ENCODE peak calls at places on chromosomes 7 and 10, in eight cellular contexts. One of them, this sample, is unnamed.

GRCh38 chr7:150737265-150738055 is at the start of gene GIMAP5:
- DNase-seq in ovary: no peak
- DNase-seq in heart right ventricle: no peak
- DNase-seq in AG09319: no peak
- DNase-seq in stomach: no peak
- DNase-seq in GM13977: no peak
- DNase-seq in dorsolateral prefrontal cortex: no peak
- DNase-seq in nephron progenitor cell: no peak
- DNase-seq in this sample: no peak

GRCh38 chr7:24896031-24896433 is 83.9 kb downstream of the OSBPL3 start:
- DNase-seq in heart right ventricle: no peak
- DNase-seq in AG09319: no peak
- DNase-seq in GM13977: peak
- DNase-seq in dorsolateral prefrontal cortex: no peak
- DNase-seq in ovary: no peak
- DNase-seq in stomach: no peak
- DNase-seq in nephron progenitor cell: no peak
- DNase-seq in this sample: no peak

GRCh38 chr7:40499718-40500117 is 364.9 kb downstream of the SUGCT start:
- DNase-seq in stomach: no peak
- DNase-seq in GM13977: no peak
- DNase-seq in nephron progenitor cell: no peak
- DNase-seq in heart right ventricle: no peak
- DNase-seq in dorsolateral prefrontal cortex: no peak
- DNase-seq in AG09319: no peak
- DNase-seq in ovary: no peak
- DNase-seq in this sample: no peak

GRCh38 chr10:88523739-88524400 is 59.2 kb downstream of the RNLS start:
- DNase-seq in ovary: no peak
- DNase-seq in stomach: no peak
- DNase-seq in AG09319: no peak
- DNase-seq in heart right ventricle: no peak
- DNase-seq in nephron progenitor cell: no peak
- DNase-seq in dorsolateral prefrontal cortex: no peak
- DNase-seq in GM13977: no peak
- DNase-seq in this sample: no peak

GRCh38 chr10:31071232-31071999 is 39.8 kb upstream of the ZNF438 start:
- DNase-seq in nephron progenitor cell: no peak
- DNase-seq in GM13977: no peak
- DNase-seq in dorsolateral prefrontal cortex: no peak
- DNase-seq in AG09319: no peak
- DNase-seq in ovary: no peak
- DNase-seq in stomach: no peak
- DNase-seq in heart right ventricle: no peak
- DNase-seq in this sample: no peak

GRCh38 chr7:1539346-1540321 is 9.1 kb downstream of the MAFK start:
- DNase-seq in GM13977: no peak
- DNase-seq in dorsolateral prefrontal cortex: no peak
- DNase-seq in heart right ventricle: peak
- DNase-seq in stomach: no peak
- DNase-seq in nephron progenitor cell: no peak
- DNase-seq in ovary: no peak
- DNase-seq in AG09319: no peak
- DNase-seq in this sample: no peak

GRCh38 chr10:74047871-74048270 is 50.0 kb downstream of the VCL start:
- DNase-seq in AG09319: peak
- DNase-seq in stomach: no peak
- DNase-seq in heart right ventricle: no peak
- DNase-seq in GM13977: no peak
- DNase-seq in nephron progenitor cell: no peak
- DNase-seq in ovary: no peak
- DNase-seq in dorsolateral prefrontal cortex: no peak
- DNase-seq in this sample: no peak

GRCh38 chr7:20112646-20113045 is 104.5 kb downstream of the MACC1 start:
- DNase-seq in stomach: no peak
- DNase-seq in heart right ventricle: no peak
- DNase-seq in GM13977: no peak
- DNase-seq in AG09319: no peak
- DNase-seq in nephron progenitor cell: no peak
- DNase-seq in dorsolateral prefrontal cortex: no peak
- DNase-seq in ovary: no peak
- DNase-seq in this sample: no peak

GRCh38 chr7:126809188-126809587 is 443.6 kb downstream of the GRM8 start:
- DNase-seq in AG09319: no peak
- DNase-seq in heart right ventricle: no peak
- DNase-seq in nephron progenitor cell: no peak
- DNase-seq in stomach: no peak
- DNase-seq in GM13977: no peak
- DNase-seq in dorsolateral prefrontal cortex: no peak
- DNase-seq in ovary: no peak
- DNase-seq in this sample: no peak

GRCh38 chr10:62819521-62819920 is 3.4 kb upstream of the EGR2 start:
- DNase-seq in nephron progenitor cell: no peak
- DNase-seq in stomach: no peak
- DNase-seq in dorsolateral prefrontal cortex: no peak
- DNase-seq in ovary: peak
- DNase-seq in GM13977: no peak
- DNase-seq in heart right ventricle: no peak
- DNase-seq in AG09319: no peak
- DNase-seq in this sample: no peak

GRCh38 chr10:29590598-29591415 is 44.0 kb downstream of the SVIL start:
- DNase-seq in ovary: no peak
- DNase-seq in dorsolateral prefrontal cortex: no peak
- DNase-seq in nephron progenitor cell: no peak
- DNase-seq in heart right ventricle: no peak
- DNase-seq in GM13977: peak
- DNase-seq in stomach: no peak
- DNase-seq in AG09319: peak
- DNase-seq in this sample: no peak

GRCh38 chr7:148501707-148502139 is 88.8 kb upstream of the C7orf33 start:
- DNase-seq in stomach: peak
- DNase-seq in heart right ventricle: no peak
- DNase-seq in ovary: no peak
- DNase-seq in GM13977: no peak
- DNase-seq in nephron progenitor cell: peak
- DNase-seq in AG09319: no peak
- DNase-seq in dorsolateral prefrontal cortex: no peak
- DNase-seq in this sample: no peak

GRCh38 chr10:22251751-22252285 is 34.0 kb upstream of the EBLN1 start:
- DNase-seq in nephron progenitor cell: peak
- DNase-seq in ovary: peak
- DNase-seq in stomach: peak
- DNase-seq in heart right ventricle: peak
- DNase-seq in dorsolateral prefrontal cortex: peak
- DNase-seq in AG09319: no peak
- DNase-seq in GM13977: peak
- DNase-seq in this sample: no peak

GRCh38 chr10:22010973-22011408 is 7.5 kb upstream of the DNAJC1 start:
- DNase-seq in dorsolateral prefrontal cortex: no peak
- DNase-seq in nephron progenitor cell: no peak
- DNase-seq in ovary: no peak
- DNase-seq in heart right ventricle: no peak
- DNase-seq in GM13977: no peak
- DNase-seq in stomach: no peak
- DNase-seq in AG09319: no peak
- DNase-seq in this sample: no peak

GRCh38 chr7:150631866-150632864 is at the start of gene GIMAP6:
- DNase-seq in dorsolateral prefrontal cortex: no peak
- DNase-seq in heart right ventricle: peak
- DNase-seq in nephron progenitor cell: no peak
- DNase-seq in stomach: no peak
- DNase-seq in ovary: no peak
- DNase-seq in GM13977: peak
- DNase-seq in AG09319: no peak
- DNase-seq in this sample: no peak

DNA sequence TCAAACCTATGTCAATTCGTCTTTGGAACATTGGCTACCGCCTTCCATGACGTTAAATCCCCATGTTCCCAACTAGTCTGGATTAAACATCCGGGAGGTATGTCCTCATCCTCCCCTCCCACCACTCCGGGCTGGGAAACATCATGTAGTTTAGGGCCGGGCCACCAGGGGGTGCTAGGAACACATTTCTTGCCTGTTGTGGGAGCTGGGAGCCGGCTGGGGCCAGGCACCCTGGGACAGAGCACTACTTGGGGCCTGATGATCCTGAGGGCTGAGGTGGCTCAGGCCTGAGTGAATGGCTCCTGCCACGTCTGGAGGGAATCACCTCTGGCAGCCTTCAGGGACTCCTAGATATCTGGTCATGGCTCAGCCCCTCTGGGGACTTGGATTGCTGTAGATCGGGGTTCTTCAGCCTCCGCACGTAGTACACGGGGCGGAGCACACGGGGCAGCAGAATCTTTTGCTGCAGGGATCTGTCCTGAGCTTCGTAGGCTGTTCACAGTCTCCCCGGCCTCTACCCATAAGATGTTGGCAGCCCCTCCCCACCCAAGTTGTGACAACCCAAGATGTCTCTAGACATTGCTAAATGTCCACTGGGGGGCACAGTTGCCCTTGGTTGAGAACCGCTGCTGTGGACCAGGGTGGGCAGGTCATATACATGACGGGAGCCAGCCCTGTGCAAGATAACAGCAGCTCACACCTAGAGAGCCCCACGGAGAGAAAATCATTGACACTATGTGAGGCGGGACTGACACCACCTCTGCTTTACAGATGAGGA is 141.2 kb upstream of the ZNF716 start:
- DNase-seq in heart right ventricle: peak
- DNase-seq in nephron progenitor cell: no peak
- DNase-seq in dorsolateral prefrontal cortex: no peak
- DNase-seq in ovary: no peak
- DNase-seq in GM13977: no peak
- DNase-seq in stomach: no peak
- DNase-seq in AG09319: no peak
- DNase-seq in this sample: no peak
- TF ChIP-seq CTCF in heart right ventricle: peak
- TF ChIP-seq CTCF in nephron progenitor cell: no peak
- TF ChIP-seq CTCF in dorsolateral prefrontal cortex: peak
- TF ChIP-seq CTCF in ovary: no peak
- TF ChIP-seq CTCF in GM13977: peak
- TF ChIP-seq CTCF in stomach: no peak
- TF ChIP-seq CTCF in AG09319: no peak
- TF ChIP-seq CTCF in this sample: peak

DNA sequence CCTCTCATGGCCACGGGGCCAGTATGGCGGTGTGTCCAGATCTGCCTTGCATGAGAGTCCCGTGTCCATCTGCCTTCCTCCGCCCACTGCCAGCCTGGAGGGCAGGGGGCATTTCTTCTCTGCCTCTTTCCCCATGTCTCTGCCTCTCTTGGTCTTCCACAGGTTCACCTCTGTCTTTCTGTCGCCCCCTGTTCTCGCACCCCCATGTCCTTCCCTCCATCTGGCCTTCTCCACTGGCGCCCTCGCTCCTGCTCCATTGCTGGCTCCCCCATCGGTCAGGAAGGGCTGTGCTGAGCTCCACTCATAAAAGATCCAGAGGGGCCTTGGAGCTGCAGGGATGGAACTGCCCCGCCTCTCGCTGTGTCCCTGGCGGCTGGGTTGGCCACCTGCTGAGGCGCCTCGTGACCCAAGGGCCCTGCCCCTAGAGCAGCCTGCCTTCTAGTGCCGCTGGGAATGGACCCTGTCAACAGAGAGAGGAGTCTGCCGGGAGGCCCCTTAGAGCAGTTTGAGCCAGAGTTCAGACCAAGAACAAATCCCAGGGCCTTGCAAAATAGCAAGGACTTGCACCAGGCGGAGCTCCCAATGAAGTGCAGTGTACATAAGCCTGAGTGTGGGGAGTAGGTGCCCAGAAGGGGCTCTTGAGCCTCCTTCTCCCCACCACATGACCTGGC is 42.0 kb downstream of the GOLGA7B start:
- DNase-seq in heart right ventricle: no peak
- DNase-seq in stomach: no peak
- DNase-seq in AG09319: no peak
- DNase-seq in GM13977: no peak
- DNase-seq in dorsolateral prefrontal cortex: no peak
- DNase-seq in ovary: no peak
- DNase-seq in nephron progenitor cell: peak
- DNase-seq in this sample: no peak
- TF ChIP-seq CTCF in heart right ventricle: no peak
- TF ChIP-seq CTCF in stomach: no peak
- TF ChIP-seq CTCF in AG09319: no peak
- TF ChIP-seq CTCF in GM13977: no peak
- TF ChIP-seq CTCF in dorsolateral prefrontal cortex: no peak
- TF ChIP-seq CTCF in ovary: no peak
- TF ChIP-seq CTCF in nephron progenitor cell: no peak
- TF ChIP-seq CTCF in this sample: no peak

DNA sequence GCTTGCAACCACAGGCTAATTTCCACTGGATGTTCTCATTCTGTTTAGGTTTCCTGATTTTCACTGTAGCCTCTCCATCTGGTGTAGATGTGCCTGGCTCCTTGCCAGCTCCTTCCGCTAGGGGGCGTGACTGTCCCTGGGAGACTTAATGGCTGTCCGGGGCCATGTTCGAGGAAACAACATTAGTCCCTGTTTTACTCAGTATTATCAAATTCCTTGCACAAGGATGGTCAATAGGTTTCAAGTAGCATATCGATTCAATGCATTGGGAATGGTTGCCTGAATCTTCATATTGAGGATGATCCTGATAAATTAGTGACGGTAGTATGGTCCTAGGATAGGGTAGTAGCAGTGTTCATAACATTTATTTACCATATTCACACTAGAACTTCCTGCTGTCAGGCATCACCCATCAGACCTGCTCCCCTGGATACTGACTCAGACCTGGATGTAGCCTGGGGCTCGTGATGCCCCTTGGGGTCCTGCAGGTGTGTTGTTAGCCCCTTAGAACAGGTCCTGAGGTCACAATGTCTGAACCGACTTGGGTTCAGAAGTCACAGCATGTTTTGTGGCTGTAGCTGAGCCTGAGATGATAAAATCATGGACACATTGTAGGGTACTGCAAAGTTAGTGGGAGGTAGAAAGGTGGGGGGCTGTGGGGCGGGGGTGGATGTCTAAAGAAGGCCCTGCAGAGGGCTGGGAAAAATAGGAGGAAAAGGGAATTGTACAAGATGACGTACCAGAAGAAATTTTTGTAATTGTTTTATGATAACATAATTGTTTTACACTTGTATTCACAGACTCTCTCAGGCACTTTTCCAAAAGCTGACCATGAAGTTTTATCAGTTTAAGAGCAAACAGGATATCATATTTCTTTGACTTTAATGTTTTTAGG is 8.9 kb upstream of the EXOC6 start:
- DNase-seq in nephron progenitor cell: peak
- DNase-seq in GM13977: peak
- DNase-seq in AG09319: peak
- DNase-seq in ovary: peak
- DNase-seq in stomach: peak
- DNase-seq in dorsolateral prefrontal cortex: no peak
- DNase-seq in heart right ventricle: peak
- DNase-seq in this sample: no peak
- TF ChIP-seq CTCF in nephron progenitor cell: peak
- TF ChIP-seq CTCF in GM13977: peak
- TF ChIP-seq CTCF in AG09319: no peak
- TF ChIP-seq CTCF in ovary: no peak
- TF ChIP-seq CTCF in stomach: no peak
- TF ChIP-seq CTCF in dorsolateral prefrontal cortex: no peak
- TF ChIP-seq CTCF in heart right ventricle: peak
- TF ChIP-seq CTCF in this sample: peak

DNA sequence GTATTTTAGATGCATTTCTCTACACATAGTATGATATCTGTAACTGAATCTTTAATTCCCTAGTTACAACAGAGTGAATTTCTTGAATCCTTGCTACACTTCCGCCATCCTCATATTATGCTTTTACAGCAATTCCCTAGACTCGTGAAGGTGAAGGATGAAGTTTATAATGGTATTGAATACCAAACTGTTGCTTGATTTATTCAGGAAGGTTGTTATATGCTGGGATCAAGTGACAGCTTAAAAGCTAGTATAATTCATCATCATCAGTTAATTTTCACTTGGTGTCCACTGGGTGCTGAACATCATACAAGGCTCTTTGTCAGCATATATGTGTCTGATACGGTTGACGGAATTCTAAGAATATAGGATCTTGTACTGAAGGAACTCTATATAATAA is 47.2 kb downstream of the MDFIC start:
- DNase-seq in AG09319: no peak
- DNase-seq in stomach: no peak
- DNase-seq in GM13977: no peak
- DNase-seq in nephron progenitor cell: no peak
- DNase-seq in dorsolateral prefrontal cortex: no peak
- DNase-seq in ovary: no peak
- DNase-seq in heart right ventricle: no peak
- DNase-seq in this sample: no peak
- TF ChIP-seq CTCF in AG09319: no peak
- TF ChIP-seq CTCF in stomach: no peak
- TF ChIP-seq CTCF in GM13977: no peak
- TF ChIP-seq CTCF in nephron progenitor cell: no peak
- TF ChIP-seq CTCF in dorsolateral prefrontal cortex: no peak
- TF ChIP-seq CTCF in ovary: no peak
- TF ChIP-seq CTCF in heart right ventricle: no peak
- TF ChIP-seq CTCF in this sample: no peak

This sample was measured in type B pancreatic cell.